ENCODE peak calls at places on chromosome 2, in five cellular contexts. U, M, B, I and O are unnamed samples.

GRCh38 chr2:118748245-118748885 is 99.1 kb downstream of the EN1 start:
- DNase-seq in M (no peak), I (peak), B (no peak), U (no peak), O (peak)

GRCh38 chr2:157178865-157179264 is 78.6 kb upstream of the GALNT5 start:
- DNase-seq in M (no peak), B (no peak), I (no peak), U (no peak), O (no peak)

GRCh38 chr2:64349143-64349530 is 104.8 kb upstream of the LGALSL start:
- DNase-seq in B (no peak), I (no peak), U (no peak), M (no peak), O (no peak)

GRCh38 chr2:20599001-20599600 is 51.8 kb downstream of the HS1BP3 start:
- DNase-seq in B (no peak), U (no peak), I (no peak), M (peak), O (no peak)

GRCh38 chr2:128789221-128789620 is 470.6 kb upstream of the HS6ST1 start:
- DNase-seq in M (no peak), B (no peak), U (no peak), I (no peak), O (no peak)

GRCh38 chr2:14492920-14493503 is 139.5 kb upstream of the LRATD1 start:
- DNase-seq in B (no peak), U (peak), M (no peak), I (peak), O (peak)

GRCh38 chr2:129193961-129194360 is 785.5 kb upstream of the RAB6C start:
- DNase-seq in B (peak), U (no peak), M (no peak), I (no peak), O (no peak)

GRCh38 chr2:187716301-187716700 is 162.1 kb upstream of the TFPI start:
- DNase-seq in B (no peak), I (no peak), M (no peak), U (no peak), O (no peak)

GRCh38 chr2:135985018-135985825 is at the start of gene DARS1:
- DNase-seq in I (peak), M (peak), B (peak), U (peak), O (peak)

GRCh38 chr2:178279142-178279541 is 84.8 kb downstream of the OSBPL6 start:
- DNase-seq in M (no peak), U (peak), B (peak), I (peak), O (peak)

GRCh38 chr2:178114462-178114861 is 2.2 kb downstream of the RBM45 start:
- DNase-seq in B (no peak), M (no peak), I (no peak), U (no peak), O (no peak)

GRCh38 chr2:208311954-208312353 is 45.9 kb downstream of the PIKFYVE start:
- DNase-seq in B (no peak), M (no peak), I (peak), U (peak), O (peak)
- H3K4me3 ChIP-seq in B (no peak), M (no peak), I (no peak), U (no peak), O (no peak)

GRCh38 chr2:65437392-65438135 is 5.2 kb upstream of the SPRED2 start:
- DNase-seq in I (no peak), B (no peak), M (no peak), U (no peak), O (no peak)
- H3K4me3 ChIP-seq in I (no peak), B (peak), M (no peak), U (peak), O (no peak)

GRCh38 chr2:200373196-200373595 is 66.7 kb downstream of the SPATS2L start:
- DNase-seq in I (no peak), M (no peak), B (no peak), U (no peak), O (no peak)

GRCh38 chr2:200376422-200377142 is 70.1 kb downstream of the SPATS2L start:
- DNase-seq in U (no peak), I (no peak), M (no peak), B (no peak), O (no peak)

GRCh38 chr2:200377774-200378336 is 71.4 kb downstream of the SPATS2L start:
- DNase-seq in I (no peak), B (peak), M (no peak), U (peak), O (no peak)

GRCh38 chr2:200377143-200377773 is 70.8 kb downstream of the SPATS2L start:
- DNase-seq in U (no peak), B (no peak), M (no peak), I (no peak), O (no peak)

GRCh38 chr2:200373973-200374416 is 67.5 kb downstream of the SPATS2L start:
- DNase-seq in I (no peak), M (no peak), U (no peak), B (no peak), O (no peak)
- H3K4me3 ChIP-seq in I (no peak), M (no peak), U (no peak), B (peak), O (no peak)

GRCh38 chr2:226118471-226119429 is 680.9 kb downstream of the IRS1 start:
- DNase-seq in I (peak), M (no peak), B (peak), U (peak), O (peak)
- H3K4me3 ChIP-seq in I (peak), M (no peak), B (peak), U (peak), O (peak)

GRCh38 chr2:96508521-96509113 is 3.5 kb upstream of the NEURL3 start:
- DNase-seq in I (no peak), M (no peak), U (no peak), B (no peak), O (no peak)

GRCh38 chr2:96506016-96506906 is 1.1 kb upstream of the NEURL3 start:
- DNase-seq in I (no peak), M (no peak), U (no peak), B (no peak), O (no peak)

GRCh38 chr2:96509114-96509846 is 4.1 kb upstream of the NEURL3 start:
- DNase-seq in I (peak), M (peak), B (peak), U (peak), O (peak)

GRCh38 chr2:96506907-96507240 is 1.7 kb upstream of the NEURL3 start:
- DNase-seq in I (no peak), M (no peak), U (no peak), B (no peak), O (no peak)

DNA sequence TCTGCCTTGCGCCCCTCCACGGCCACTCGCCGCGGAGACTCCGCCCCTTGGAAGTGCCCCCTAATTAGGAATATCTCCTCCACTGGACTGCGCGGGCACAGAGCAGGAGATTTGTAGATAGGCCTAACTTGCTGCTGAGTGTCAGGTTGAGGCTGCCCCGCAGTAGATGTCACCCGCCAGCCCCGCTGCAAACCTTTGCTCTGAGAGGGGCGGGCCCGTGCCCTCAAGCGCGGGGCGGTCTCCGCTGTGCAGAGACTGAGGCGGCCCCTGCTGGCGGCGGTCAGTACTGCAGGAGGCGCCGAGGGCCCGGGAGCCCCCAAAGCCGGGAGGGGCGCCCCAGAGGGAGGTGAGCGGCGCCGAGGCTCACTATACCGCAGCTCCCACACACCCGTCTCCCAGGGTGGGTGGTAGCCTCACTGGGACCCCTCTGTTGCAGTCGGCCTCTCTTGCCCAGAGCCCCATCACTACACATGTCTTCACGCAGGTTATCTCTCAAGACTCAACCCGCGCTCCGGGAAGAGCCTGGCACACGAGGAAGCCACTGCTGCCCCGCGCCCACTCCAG is 2.9 kb upstream of the NEURL3 start:
- DNase-seq in M (peak), B (peak), I (peak), U (peak), O (peak)
- H3K4me3 ChIP-seq in M (peak), B (peak), I (peak), U (no peak), O (peak)

GRCh38 chr2:176122266-176122632 is 270 bp upstream of the HOXD9 start:
- DNase-seq in M (no peak), U (no peak), I (no peak), B (no peak), O (no peak)
- H3K4me3 ChIP-seq in M (peak), U (no peak), I (peak), B (no peak), O (no peak)

DNA sequence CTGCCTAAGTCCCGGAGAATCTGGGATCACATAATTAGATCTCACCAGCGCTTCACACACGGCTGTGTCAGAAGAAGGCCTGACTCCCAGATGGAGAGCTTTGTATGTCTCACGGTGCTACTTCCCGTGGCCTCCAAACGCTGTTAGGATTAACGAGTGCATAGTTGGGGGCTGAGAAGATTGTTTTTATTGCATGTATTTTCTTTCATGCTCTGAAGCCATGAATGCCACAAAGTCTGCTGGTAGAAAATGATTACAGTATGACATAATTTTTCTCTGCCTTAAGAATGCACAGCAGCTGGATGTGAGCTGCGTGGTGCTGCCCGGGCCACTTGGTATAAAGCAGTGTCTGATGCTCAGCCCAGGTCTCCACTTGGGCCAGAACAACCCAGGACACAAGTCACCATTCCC is 166.5 kb downstream of the SEPTIN10 start:
- DNase-seq in B (no peak), I (peak), M (no peak), U (no peak), O (peak)
- H3K4me3 ChIP-seq in B (no peak), I (no peak), M (no peak), U (no peak), O (no peak)

DNA sequence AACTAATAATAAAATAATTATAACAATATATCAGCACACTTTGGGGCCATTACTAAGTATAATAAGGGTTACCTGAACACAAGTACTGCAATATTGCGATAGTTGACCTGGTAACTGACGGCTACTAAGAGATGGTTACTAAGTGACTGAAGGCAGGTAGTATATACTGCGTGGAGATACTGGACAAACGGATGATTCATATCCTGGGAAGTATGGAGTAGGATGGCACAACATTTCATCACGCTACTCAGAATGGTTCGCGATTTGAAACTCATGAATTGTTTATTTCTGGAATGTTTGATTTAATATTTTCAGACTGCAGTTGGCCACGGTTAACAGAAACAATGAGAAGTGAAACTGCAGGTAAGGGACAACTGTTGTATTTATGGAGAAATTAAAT is 39.5 kb upstream of the FLACC1 start:
- DNase-seq in B (peak), U (no peak), I (no peak), M (no peak), O (no peak)
- H3K4me3 ChIP-seq in B (no peak), U (no peak), I (no peak), M (no peak), O (no peak)

GRCh38 chr2:222024934-222025890 is 273.6 kb downstream of the PAX3 start:
- DNase-seq in B (peak), I (peak), M (no peak), U (peak), O (peak)
- H3K4me3 ChIP-seq in B (no peak), I (no peak), M (no peak), U (no peak), O (no peak)

GRCh38 chr2:218125095-218125494 is 733 bp upstream of the CXCR2 start:
- DNase-seq in I (peak), B (no peak), U (no peak), M (no peak), O (no peak)

GRCh38 chr2:218128781-218129478 is 3.1 kb downstream of the CXCR2 start:
- DNase-seq in M (no peak), B (no peak), I (no peak), U (no peak), O (no peak)

GRCh38 chr2:218127929-218128455 is 2.2 kb downstream of the CXCR2 start:
- DNase-seq in I (no peak), B (no peak), U (no peak), M (no peak), O (no peak)

GRCh38 chr2:218123986-218124385 is 1.8 kb upstream of the CXCR2 start:
- DNase-seq in M (no peak), I (no peak), U (no peak), B (no peak), O (no peak)

DNA sequence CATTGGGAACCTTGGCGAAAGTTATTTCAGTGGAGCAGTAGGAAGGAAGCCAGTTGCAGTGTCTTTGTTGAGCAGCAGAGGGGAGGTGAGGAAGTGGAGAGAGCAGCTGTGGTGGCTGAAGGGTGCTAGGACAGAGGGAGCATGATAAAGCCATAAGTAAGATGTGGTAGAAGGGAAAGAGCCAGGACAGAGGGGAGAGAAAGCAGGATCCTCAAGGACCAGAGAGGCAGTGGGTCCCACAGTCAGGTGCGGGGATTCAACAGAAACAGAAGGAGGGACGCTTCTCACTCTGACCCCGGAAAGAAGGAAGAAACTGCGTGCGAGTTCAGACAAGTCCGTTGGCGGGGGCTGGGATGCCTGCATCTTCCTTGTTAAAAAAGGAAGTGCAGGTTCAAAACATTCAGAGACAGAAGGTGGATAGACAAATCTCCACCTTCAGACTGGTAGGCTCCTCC is at the start of gene CXCR2:
- DNase-seq in I (no peak), U (peak), M (no peak), B (no peak), O (no peak)
- H3K4me3 ChIP-seq in I (no peak), U (no peak), M (no peak), B (no peak), O (no peak)